ENCODE peak calls at places on chromosome 22, in four cellular contexts. E, Y, O and K are unnamed samples.

GRCh38 chr22:29380032-29380781 is 8.2 kb downstream of the AP1B1 start:
- DNase-seq in E (no peak), Y (no peak), O (no peak), K (no peak)

GRCh38 chr22:49992921-49993648 is 19.5 kb downstream of the IL17REL start:
- DNase-seq in O (no peak), Y (no peak), E (peak; percentile 86), K (peak; percentile 62)

GRCh38 chr22:39149915-39150847 is 2.3 kb downstream of the CBX7 start:
- DNase-seq in E (no peak), Y (no peak), O (no peak), K (no peak)

GRCh38 chr22:40417881-40418280 is 47.5 kb downstream of the SGSM3 start:
- DNase-seq in E (no peak), Y (no peak), O (no peak), K (no peak)

GRCh38 chr22:22428222-22429098 is 80.1 kb downstream of the ZNF280B start:
- DNase-seq in O (no peak), Y (no peak), E (no peak), K (no peak)

GRCh38 chr22:41481925-41482318 is 13.0 kb downstream of the ACO2 start:
- DNase-seq in Y (no peak), O (no peak), E (peak; percentile 24), K (no peak)

GRCh38 chr22:41573677-41574264 is 13.0 kb downstream of the CSDC2 start:
- DNase-seq in E (no peak), Y (no peak), O (no peak), K (no peak)

GRCh38 chr22:27100789-27101188 is 443.4 kb downstream of the MIAT start:
- DNase-seq in Y (no peak), E (no peak), O (no peak), K (no peak)

GRCh38 chr22:50498322-50498861 is 9.1 kb downstream of the LMF2 start:
- DNase-seq in O (peak; percentile 44), E (peak; percentile 70), Y (peak; percentile 77), K (peak; percentile 66)

GRCh38 chr22:39148727-39149535 is 3.5 kb downstream of the CBX7 start:
- DNase-seq in Y (no peak), O (no peak), E (peak; percentile 54), K (no peak)

GRCh38 chr22:23274146-23274526 is 93.8 kb downstream of the BCR start:
- DNase-seq in E (no peak), Y (no peak), O (no peak), K (no peak)

GRCh38 chr22:19723990-19724827 is 870 bp downstream of the GP1BB start:
- DNase-seq in E (no peak), Y (no peak), O (no peak), K (no peak)

GRCh38 chr22:24006207-24006913 is 1.1 kb upstream of the GSTT4 start:
- DNase-seq in E (no peak), O (no peak), Y (no peak), K (no peak)

GRCh38 chr22:40534379-40535188 is 101.9 kb downstream of the MRTFA start:
- DNase-seq in O (no peak), E (no peak), Y (no peak), K (no peak)

GRCh38 chr22:19848298-19849224 is 6.1 kb downstream of the GNB1L start:
- DNase-seq in E (peak; percentile 82), O (peak; percentile 32), Y (peak; percentile 65), K (no peak)

GRCh38 chr22:28939932-28940331 is 56.6 kb downstream of the ZNRF3 start:
- DNase-seq in E (no peak), Y (no peak), O (no peak), K (no peak)

GRCh38 chr22:29269230-29269604 is 1.1 kb downstream of the EWSR1 start:
- DNase-seq in Y (no peak), O (no peak), E (no peak), K (no peak)

GRCh38 chr22:39910875-39911601 is 10.2 kb downstream of the GRAP2 start:
- DNase-seq in O (no peak), E (no peak), Y (no peak), K (no peak)

GRCh38 chr22:22558071-22558971 is 744 bp downstream of the PRAME start:
- DNase-seq in Y (no peak), E (no peak), O (no peak), K (no peak)

GRCh38 chr22:49767355-49768062 is 60.2 kb downstream of the BRD1 start:
- DNase-seq in O (peak; percentile 42), Y (no peak), E (peak; percentile 45), K (no peak)

GRCh38 chr22:19622061-19622441 is 92.3 kb upstream of the SEPTIN5 start:
- DNase-seq in O (no peak), Y (no peak), E (no peak), K (no peak)

GRCh38 chr22:39522567-39523300 is 2.4 kb downstream of the ATF4 start:
- DNase-seq in Y (no peak), O (no peak), E (peak; percentile 54), K (peak; percentile 82)

GRCh38 chr22:41479671-41480396 is 10.9 kb downstream of the ACO2 start:
- DNase-seq in Y (no peak), O (no peak), E (no peak), K (no peak)

GRCh38 chr22:21038405-21038804 is 6.0 kb upstream of the SLC7A4 start:
- DNase-seq in E (no peak), Y (no peak), O (no peak), K (no peak)

GRCh38 chr22:26428515-26429457 is at the start of gene ASPHD2:
- DNase-seq in E (peak; percentile 80), O (no peak), Y (peak; percentile 52), K (peak; percentile 48)

GRCh38 chr22:42929838-42930155 is 72.7 kb upstream of the ARFGAP3 start:
- DNase-seq in Y (no peak), O (no peak), E (no peak), K (no peak)

GRCh38 chr22:19748991-19749665 is 11.4 kb upstream of the TBX1 start:
- DNase-seq in Y (no peak), O (no peak), E (no peak), K (no peak)

GRCh38 chr22:50531546-50532352 is 1.9 kb upstream of the TYMP start:
- DNase-seq in O (no peak), Y (peak; percentile 83), E (peak; percentile 88), K (peak; percentile 74)

DNA sequence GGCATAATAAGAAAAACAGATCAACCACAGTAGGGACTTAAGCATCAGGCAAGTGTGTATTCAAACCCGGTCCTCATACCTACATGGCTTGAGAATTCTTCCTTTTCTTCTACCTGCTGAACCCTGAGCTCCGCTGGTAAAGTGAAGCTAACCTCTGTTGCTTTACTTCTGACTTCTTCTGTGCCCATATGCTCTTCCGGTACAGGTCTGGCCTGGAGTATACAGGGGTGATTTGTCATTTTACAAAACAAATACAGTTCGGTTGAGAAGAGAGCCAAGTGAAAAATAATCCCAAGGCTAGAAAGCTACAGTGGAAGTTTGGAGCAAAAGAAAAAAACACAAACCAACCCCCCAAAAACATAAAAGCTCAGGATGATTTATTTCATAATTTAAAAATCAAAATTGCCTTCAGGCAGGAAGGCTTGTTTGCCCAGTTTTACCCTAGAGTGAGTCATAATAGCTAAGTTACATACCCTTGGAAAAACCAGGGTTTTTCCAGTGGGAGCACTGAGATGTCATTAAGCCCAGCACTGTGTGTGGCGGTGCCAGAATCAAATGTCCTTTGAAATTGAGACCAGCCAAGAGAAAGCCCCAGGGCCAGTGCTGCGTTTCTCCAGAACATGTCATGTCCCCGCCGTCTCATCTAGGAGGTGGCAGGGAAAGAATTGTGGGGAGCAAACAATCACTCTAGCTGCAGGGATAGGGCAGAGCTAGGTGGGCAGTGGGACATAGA is 305.5 kb upstream of the ISX start:
- DNase-seq in E (no peak), O (no peak), Y (no peak), K (no peak)
- TF ChIP-seq CTCF in E (no peak), O (no peak), Y (no peak), K (no peak)

GRCh38 chr22:46055176-46055850 is 78.4 kb upstream of the WNT7B start:
- DNase-seq in O (no peak), E (peak; percentile 73), Y (peak; percentile 40), K (no peak)

GRCh38 chr22:46057762-46058420 is 80.9 kb upstream of the WNT7B start:
- DNase-seq in O (no peak), E (peak; percentile 47), Y (peak; percentile 63), K (peak; percentile 84)

GRCh38 chr22:46057206-46057605 is 80.2 kb upstream of the WNT7B start:
- DNase-seq in E (peak; percentile 36), Y (no peak), O (no peak), K (no peak)

GRCh38 chr22:46055851-46056168 is 78.8 kb upstream of the WNT7B start:
- DNase-seq in Y (no peak), O (no peak), E (no peak), K (no peak)

DNA sequence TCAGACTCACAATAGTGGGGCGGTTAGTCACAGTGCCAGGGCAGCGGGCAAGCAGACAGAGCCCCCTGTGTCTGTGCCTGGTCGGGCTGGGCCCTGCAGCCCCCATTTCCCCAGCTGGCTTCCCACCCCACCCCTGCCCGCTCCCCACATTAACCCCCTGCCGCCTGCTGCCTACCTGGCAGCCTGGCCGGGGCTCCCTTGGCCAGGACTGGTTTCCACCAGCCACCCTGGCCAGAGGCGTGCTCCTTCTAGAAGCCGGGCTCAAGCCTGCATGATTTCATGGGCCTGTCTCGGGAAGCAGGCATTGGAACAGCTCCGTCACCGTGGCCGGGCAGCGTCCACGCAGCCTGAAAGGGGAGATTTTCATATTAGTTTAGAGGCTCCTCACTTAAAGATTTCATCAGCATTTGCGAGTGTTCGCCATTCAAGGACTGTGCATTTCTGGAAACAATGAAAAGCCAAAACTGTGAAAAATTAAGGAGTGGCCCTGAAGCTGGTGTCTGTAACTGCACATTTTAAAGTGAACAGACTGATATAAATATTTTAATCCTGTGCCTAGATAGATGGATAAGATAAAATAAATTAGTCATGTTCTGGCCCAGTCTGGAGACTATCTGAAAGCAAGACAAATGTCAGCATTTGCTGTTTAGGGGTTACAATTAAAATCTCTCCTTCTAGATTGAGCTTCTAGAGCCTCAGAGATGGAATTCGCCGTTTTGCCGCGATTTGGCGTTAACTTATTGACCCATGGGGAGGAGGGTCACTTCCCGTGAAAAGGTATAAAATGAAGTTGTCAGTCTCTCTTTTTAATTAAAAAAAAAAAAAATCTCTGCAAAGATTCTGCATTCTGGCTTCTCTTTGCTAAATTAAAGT is 79.4 kb upstream of the WNT7B start:
- DNase-seq in E (peak; percentile 51), Y (no peak), O (no peak), K (no peak)
- H3K4me3 ChIP-seq in E (no peak overlapping the region), Y (no peak overlapping the region), O (no peak overlapping the region), K (peak overlapping the region; percentile 61)

GRCh38 chr22:46764140-46764680 is 1.8 kb downstream of the TBC1D22A start:
- DNase-seq in E (no peak), O (no peak), Y (no peak), K (no peak)

GRCh38 chr22:46764779-46765485 is 2.5 kb downstream of the TBC1D22A start:
- DNase-seq in E (no peak), Y (no peak), O (no peak), K (no peak)

GRCh38 chr22:46762238-46763050 is at the start of gene TBC1D22A:
- DNase-seq in Y (peak; percentile 95), O (peak; percentile 90), E (peak; percentile 96), K (peak; percentile 90)

GRCh38 chr22:46761539-46762237 is 762 bp upstream of the TBC1D22A start:
- DNase-seq in E (no peak), O (no peak), Y (no peak), K (no peak)

GRCh38 chr22:46763051-46763705 is 728 bp downstream of the TBC1D22A start:
- DNase-seq in O (no peak), E (peak; percentile 73), Y (no peak), K (no peak)
- H3K4me1 ChIP-seq in O (peaks cover 12% of the 10 kb centered on the region), E (no peaks in the 10 kb centered on the region), Y (peaks cover 8% of the 10 kb centered on the region), K (no peaks in the 10 kb centered on the region)

DNA sequence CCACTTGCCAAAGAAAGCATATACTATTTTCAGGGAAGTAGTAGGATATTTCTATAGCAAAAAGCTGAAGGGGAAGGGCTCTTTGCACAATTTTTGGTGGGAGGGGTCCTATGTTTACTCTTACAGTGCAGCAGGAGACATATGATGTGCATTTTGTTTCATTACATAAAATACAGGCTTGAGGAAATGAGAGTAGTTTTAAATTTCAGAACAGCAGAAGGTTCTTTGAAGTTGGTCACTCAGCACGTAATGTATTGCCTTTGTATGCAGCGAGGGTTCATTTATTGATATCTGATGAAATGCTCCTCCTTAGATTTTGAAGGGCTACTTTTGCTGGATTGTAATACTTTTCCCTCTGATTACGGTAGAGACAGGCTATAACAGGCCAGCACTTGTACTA is 3.1 kb upstream of the PIK3IP1 start:
- DNase-seq in E (no peak), O (no peak), Y (no peak), K (no peak)
- TF ChIP-seq CTCF in E (no peak), O (no peak), Y (no peak), K (no peak)